ENCODE peak calls at places on chromosomes 5 and 9, in nine cellular contexts. G is neural progenitor cell, R is ovary, E is mucosa of descending colon, L is pancreas, Q is left ventricle myocardium inferior, P is spleen, D is heart left ventricle, O is IMR-90. I is an unnamed sample. For H3K9me3 and H3K4me1, the result is how much of the 10 kb centered on the place peaks cover.

GRCh38 chr5:41885286-41885685 is 15.1 kb upstream of the OXCT1 start:
- DNase-seq in G (no peak), R (no peak), E (no peak), L (no peak), Q (no peak), P (no peak), D (no peak), O (no peak), I (no peak)

GRCh38 chr9:34793428-34793827 is 83.5 kb upstream of the CCL21 start:
- DNase-seq in G (no peak), R (no peak), E (no peak), L (no peak), Q (no peak), P (no peak), D (no peak), O (no peak), I (no peak)

GRCh38 chr5:97224112-97224750 is 41.2 kb upstream of the RIOK2 start:
- DNase-seq in G (no peak), R (no peak), E (no peak), L (no peak), Q (no peak), P (no peak), D (no peak), O (peak), I (no peak)

GRCh38 chr5:93415819-93416218 is 165.2 kb downstream of the NR2F1-AS1 start:
- DNase-seq in G (no peak), R (no peak), E (no peak), L (no peak), Q (no peak), P (no peak), D (no peak), O (no peak), I (no peak)

GRCh38 chr9:123725389-123725788 is 204.5 kb downstream of the DENND1A start:
- DNase-seq in G (peak), R (no peak), E (no peak), L (no peak), Q (peak), P (no peak), D (no peak), O (peak), I (peak)

GRCh38 chr5:173281910-173282309 is 46.3 kb downstream of the STC2 start:
- DNase-seq in G (peak), R (no peak), E (no peak), L (no peak), Q (no peak), P (no peak), D (no peak), O (peak), I (peak)

GRCh38 chr5:88117546-88117945 is 151.1 kb downstream of the TMEM161B start:
- DNase-seq in G (no peak), R (no peak), E (no peak), L (no peak), Q (no peak), P (no peak), D (no peak), O (no peak), I (no peak)

GRCh38 chr9:2809692-2810423 is 34.0 kb downstream of the PUM3 start:
- DNase-seq in G (peak), R (peak), E (no peak), L (no peak), Q (no peak), P (no peak), D (no peak), O (peak), I (no peak)

GRCh38 chr5:113202904-113203716 is 226.5 kb downstream of the DCP2 start:
- DNase-seq in G (peak), R (no peak), E (no peak), L (no peak), Q (peak), P (no peak), D (peak), O (peak), I (peak)

GRCh38 chr5:93107141-93107540 is 473.9 kb downstream of the NR2F1-AS1 start:
- DNase-seq in G (no peak), R (no peak), E (no peak), L (no peak), Q (no peak), P (no peak), D (no peak), O (no peak), I (no peak)

GRCh38 chr5:44002381-44002901 is 386.8 kb downstream of the FGF10 start:
- DNase-seq in G (no peak), R (no peak), E (no peak), L (peak), Q (no peak), P (no peak), D (no peak), O (peak), I (no peak)

GRCh38 chr9:90546200-90546599 is 96.4 kb downstream of the DIRAS2 start:
- DNase-seq in G (peak), R (no peak), E (no peak), L (no peak), Q (no peak), P (no peak), D (no peak), O (peak), I (no peak)

GRCh38 chr5:145937432-145938250 is 1.3 kb downstream of the SH3RF2 start:
- DNase-seq in G (no peak), R (no peak), E (peak), L (peak), Q (no peak), P (no peak), D (no peak), O (peak), I (peak)

GRCh38 chr9:8365466-8366160 is 566.0 kb upstream of the DMAC1 start:
- DNase-seq in G (no peak), R (no peak), E (no peak), L (no peak), Q (no peak), P (no peak), D (no peak), O (no peak), I (no peak)

GRCh38 chr5:93621340-93621872 is 38.4 kb downstream of the NR2F1 start:
- DNase-seq in G (peak), R (peak), E (peak), L (peak), Q (peak), P (peak), D (peak), O (peak), I (peak)

GRCh38 chr5:37603072-37603471 is 224.0 kb downstream of the WDR70 start:
- DNase-seq in G (no peak), R (no peak), E (no peak), L (no peak), Q (no peak), P (no peak), D (no peak), O (no peak), I (no peak)

GRCh38 chr9:126690431-126691051 is 76.8 kb downstream of the LMX1B start:
- DNase-seq in G (peak), R (peak), E (peak), L (peak), Q (peak), P (peak), D (no peak), O (no peak), I (peak)

GRCh38 chr5:55918097-55919035 is 67.2 kb downstream of the IL31RA start:
- DNase-seq in G (no peak), R (no peak), E (no peak), L (no peak), Q (no peak), P (no peak), D (no peak), O (no peak), I (no peak)

GRCh38 chr9:68825755-68826500 is 120.9 kb downstream of the PIP5K1B start:
- DNase-seq in G (no peak), R (no peak), E (no peak), L (no peak), Q (no peak), P (no peak), D (no peak), O (no peak), I (no peak)

GRCh38 chr9:75086443-75087278 is 1.3 kb downstream of the NMRK1 start:
- DNase-seq in G (no peak), R (peak), E (peak), L (peak), Q (peak), P (peak), D (no peak), O (no peak), I (peak)

GRCh38 chr5:124289641-124290201 is 456.7 kb downstream of the ZNF608 start:
- DNase-seq in G (peak), R (no peak), E (peak), L (peak), Q (no peak), P (no peak), D (no peak), O (no peak), I (peak)

DNA sequence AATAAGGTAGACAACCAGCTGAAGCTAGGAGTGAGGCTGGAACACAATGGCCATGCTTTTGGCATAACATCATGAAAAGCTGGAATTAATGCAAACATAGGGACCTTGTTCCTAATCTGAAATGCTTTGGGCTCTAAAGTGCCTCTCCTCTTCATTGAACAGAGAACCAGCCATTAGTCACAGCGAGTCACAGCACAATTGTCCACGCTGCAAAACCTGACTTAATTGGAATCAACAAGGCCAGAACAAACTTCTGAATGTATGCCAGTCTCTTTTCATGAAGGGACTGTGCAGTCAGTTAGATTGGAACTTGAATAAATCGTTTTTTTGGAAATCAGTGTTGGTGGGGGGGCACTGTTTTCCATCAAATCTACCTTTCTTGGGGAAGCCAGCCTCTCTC is 96.5 kb downstream of the JAKMIP2 start:
- DNase-seq in G (no peak), R (no peak), E (no peak), L (no peak), Q (no peak), P (no peak), D (no peak), O (no peak), I (no peak)
- H3K9me3 ChIP-seq in G (under half), R (under half), E (under half), L (under half), Q (under half), P (under half), D (under half), O (under half), I (under half)

DNA sequence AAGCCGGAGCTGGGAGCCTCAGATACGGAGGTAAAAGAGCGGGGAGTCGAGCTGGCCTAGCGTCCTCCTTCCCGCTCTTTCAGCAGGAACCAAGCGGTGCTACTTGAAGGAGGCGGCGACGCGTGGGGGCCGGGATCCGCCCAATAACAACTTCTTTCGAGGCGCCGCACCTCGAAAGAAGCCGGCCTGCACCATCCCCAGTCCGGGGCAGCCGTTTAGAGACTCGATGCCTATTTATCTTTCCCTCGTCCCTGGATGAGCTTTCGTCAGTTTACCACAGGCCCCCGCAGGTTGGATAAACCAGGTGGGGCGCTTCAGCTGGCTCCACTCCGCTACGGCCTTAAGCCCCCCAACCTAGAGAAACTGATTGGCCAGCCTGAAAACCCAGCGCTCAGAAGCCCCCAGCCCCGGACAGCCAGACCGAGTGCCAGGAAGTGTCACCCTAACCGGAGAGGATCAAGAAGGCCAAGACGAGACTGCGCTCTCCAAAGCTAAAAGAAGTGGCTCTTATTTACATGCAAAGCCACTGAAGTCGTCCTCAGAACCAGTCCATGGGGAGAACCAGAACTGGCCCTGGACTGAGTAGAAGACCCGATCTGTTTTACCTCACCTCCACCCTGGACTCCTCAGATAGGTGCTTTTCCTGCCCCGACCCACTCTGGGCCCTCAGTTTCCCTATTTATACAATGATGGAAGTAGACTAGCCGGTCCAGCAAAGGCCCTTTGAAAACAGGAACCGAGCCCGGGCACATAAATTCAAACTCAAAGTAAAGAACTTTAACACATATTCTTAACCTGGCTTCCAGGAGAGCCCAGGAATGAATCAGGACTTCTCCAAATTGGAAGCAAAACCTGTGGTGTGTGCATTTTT is 1.4 kb downstream of the HAND1 start:
- DNase-seq in G (peak), R (no peak), E (no peak), L (no peak), Q (no peak), P (no peak), D (no peak), O (no peak), I (no peak)
- H3K4me1 ChIP-seq in G (under half), R (under half), E (under half), L (under half), Q (half or more), P (half or more), D (under half), O (under half), I (under half)

GRCh38 chr5:154860765-154861164 is 2.3 kb downstream of the CNOT8 start:
- DNase-seq in G (no peak), R (no peak), E (no peak), L (no peak), Q (no peak), P (no peak), D (no peak), O (no peak), I (no peak)
- H3K4me3 ChIP-seq in G (peak), R (no peak), E (no peak), L (no peak), Q (peak), P (no peak), D (peak), O (peak), I (peak)

GRCh38 chr9:77013932-77014596 is 5.4 kb upstream of the FOXB2 start:
- DNase-seq in G (peak), R (no peak), E (no peak), L (no peak), Q (no peak), P (no peak), D (no peak), O (no peak), I (no peak)

GRCh38 chr9:77016111-77016525 is 3.3 kb upstream of the FOXB2 start:
- DNase-seq in G (peak), R (no peak), E (no peak), L (no peak), Q (no peak), P (no peak), D (no peak), O (no peak), I (peak)

GRCh38 chr9:77016526-77017504 is 2.6 kb upstream of the FOXB2 start:
- DNase-seq in G (peak), R (no peak), E (no peak), L (no peak), Q (no peak), P (no peak), D (no peak), O (no peak), I (no peak)

GRCh38 chr9:77014597-77015263 is 4.7 kb upstream of the FOXB2 start:
- DNase-seq in G (peak), R (no peak), E (no peak), L (no peak), Q (no peak), P (no peak), D (no peak), O (no peak), I (no peak)

GRCh38 chr9:77015291-77016048 is 4.0 kb upstream of the FOXB2 start:
- DNase-seq in G (peak), R (no peak), E (no peak), L (no peak), Q (no peak), P (no peak), D (no peak), O (no peak), I (no peak)
- H3K9me3 ChIP-seq in G (under half), R (under half), E (under half), L (under half), Q (under half), P (under half), D (under half), O (under half), I (under half)

GRCh38 chr9:136668983-136669790 is 6.5 kb downstream of the EGFL7 start:
- DNase-seq in G (no peak), R (no peak), E (no peak), L (no peak), Q (no peak), P (no peak), D (no peak), O (no peak), I (peak)

GRCh38 chr9:136669791-136670464 is 7.2 kb downstream of the EGFL7 start:
- DNase-seq in G (no peak), R (no peak), E (no peak), L (no peak), Q (no peak), P (no peak), D (no peak), O (no peak), I (no peak)

GRCh38 chr9:136666364-136667216 is 3.9 kb downstream of the EGFL7 start:
- DNase-seq in G (peak), R (no peak), E (no peak), L (no peak), Q (no peak), P (no peak), D (no peak), O (no peak), I (peak)

GRCh38 chr9:136667217-136667939 is 4.7 kb downstream of the EGFL7 start:
- DNase-seq in G (no peak), R (no peak), E (no peak), L (no peak), Q (no peak), P (no peak), D (no peak), O (no peak), I (no peak)

DNA sequence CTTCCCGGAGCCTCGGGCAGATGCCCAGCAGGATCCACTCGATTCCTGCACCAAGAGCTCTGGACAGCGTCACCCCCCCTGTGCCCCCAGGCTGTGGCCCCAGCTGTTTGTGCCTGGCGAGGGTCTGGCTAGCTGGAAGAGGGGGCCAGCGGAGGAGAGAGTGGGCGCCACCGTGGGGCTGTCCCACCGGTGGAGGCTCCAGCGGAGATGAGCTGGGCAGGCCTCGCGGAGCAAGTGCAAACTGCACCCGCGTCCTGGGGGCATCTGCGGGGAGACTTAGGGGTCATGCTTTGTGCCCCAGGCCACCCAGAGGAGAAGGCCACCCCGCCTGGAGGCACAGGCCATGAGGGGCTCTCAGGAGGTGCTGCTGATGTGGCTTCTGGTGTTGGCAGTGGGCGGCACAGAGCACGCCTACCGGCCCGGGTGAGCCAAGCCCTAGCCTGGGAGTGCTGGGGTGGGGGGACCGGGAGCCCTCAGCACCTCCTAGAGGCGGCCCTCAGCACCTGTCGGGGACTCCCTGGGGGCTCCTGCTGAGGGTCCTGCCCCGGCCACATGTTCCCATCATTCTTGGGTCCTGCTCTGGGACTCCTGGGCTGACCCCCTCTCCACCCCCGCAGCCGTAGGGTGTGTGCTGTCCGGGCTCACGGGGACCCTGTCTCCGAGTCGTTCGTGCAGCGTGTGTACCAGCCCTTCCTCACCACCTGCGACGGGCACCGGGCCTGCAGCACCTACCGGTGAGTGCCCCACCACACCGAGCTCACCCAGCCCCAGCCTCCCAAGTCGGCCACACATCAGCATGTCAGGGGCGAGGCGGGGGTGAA is 5.4 kb downstream of the EGFL7 start:
- DNase-seq in G (no peak), R (no peak), E (no peak), L (no peak), Q (no peak), P (no peak), D (no peak), O (no peak), I (no peak)
- H3K4me1 ChIP-seq in G (under half), R (under half), E (under half), L (under half), Q (half or more), P (half or more), D (under half), O (under half), I (under half)

GRCh38 chr5:10761842-10762165 is 770 bp upstream of the DAP start:
- DNase-seq in G (no peak), R (no peak), E (no peak), L (no peak), Q (no peak), P (no peak), D (no peak), O (peak), I (no peak)
- H3K4me3 ChIP-seq in G (peak), R (peak), E (no peak), L (peak), Q (peak), P (peak), D (peak), O (peak), I (peak)

DNA sequence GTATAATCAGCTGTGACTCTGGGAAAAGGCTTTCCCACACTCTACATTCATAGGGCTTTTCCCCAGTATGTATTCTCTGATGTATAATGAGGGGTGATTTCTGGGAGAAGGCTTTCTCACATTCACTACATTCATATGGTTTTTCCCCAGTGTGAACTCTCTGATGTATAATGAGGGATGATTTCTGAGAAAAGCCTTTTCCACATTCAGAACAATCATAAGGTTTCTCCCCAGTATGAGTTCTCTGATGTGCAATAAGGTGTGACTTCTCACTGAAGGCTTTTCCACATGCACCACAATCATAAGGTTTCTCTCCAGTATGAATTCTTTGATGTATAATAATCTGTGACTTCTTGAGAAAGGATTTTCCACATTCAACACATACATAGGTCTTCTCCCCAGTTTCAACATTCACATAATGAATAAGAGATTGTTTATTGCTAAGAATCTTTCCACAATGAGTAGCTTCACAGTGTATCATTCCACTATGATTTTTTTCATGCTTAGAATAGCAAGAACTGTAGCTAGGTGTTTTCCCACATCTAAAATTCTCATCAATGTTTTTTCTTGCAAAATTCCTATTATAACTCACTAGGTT is 26.7 kb upstream of the ZNF300 start:
- DNase-seq in G (no peak), R (no peak), E (no peak), L (no peak), Q (no peak), P (no peak), D (no peak), O (no peak), I (no peak)
- H3K9me3 ChIP-seq in G (under half), R (half or more), E (half or more), L (under half), Q (half or more), P (half or more), D (half or more), O (under half), I (under half)

GRCh38 chr9:96088510-96088909 is 213.0 kb downstream of the ERCC6L2 start:
- DNase-seq in G (no peak), R (no peak), E (no peak), L (no peak), Q (no peak), P (no peak), D (no peak), O (no peak), I (no peak)

GRCh38 chr9:96084289-96084688 is 208.8 kb downstream of the ERCC6L2 start:
- DNase-seq in G (no peak), R (no peak), E (no peak), L (no peak), Q (no peak), P (no peak), D (no peak), O (no peak), I (no peak)

GRCh38 chr9:96086936-96087582 is 211.6 kb downstream of the ERCC6L2 start:
- DNase-seq in G (no peak), R (no peak), E (no peak), L (no peak), Q (no peak), P (no peak), D (no peak), O (no peak), I (no peak)

GRCh38 chr9:96087669-96088299 is 212.3 kb downstream of the ERCC6L2 start:
- DNase-seq in G (peak), R (no peak), E (no peak), L (peak), Q (no peak), P (no peak), D (no peak), O (no peak), I (no peak)

GRCh38 chr9:96085536-96086143 is 210.1 kb downstream of the ERCC6L2 start:
- DNase-seq in G (no peak), R (no peak), E (no peak), L (no peak), Q (no peak), P (no peak), D (no peak), O (no peak), I (no peak)
- H3K4me1 ChIP-seq in G (under half), R (under half), E (under half), L (under half), Q (under half), P (under half), D (under half), O (under half), I (under half)

I was measured in right cardiac atrium.